ENCODE peak calls at places on chromosomes 6 and 20, in seven cellular contexts. One of them, this sample, is unnamed.

GRCh38 chr6:87078983-87079616 is 15.8 kb downstream of the CGA start:
- DNase-seq in mesendoderm: peak; percentile 92
- DNase-seq in IMR-90: peak; percentile 63
- DNase-seq in trophoblast cell: peak; percentile 77
- DNase-seq in H9: peak; percentile 88
- DNase-seq in H1: peak; percentile 88
- DNase-seq in mesenchymal stem cell: peak; percentile 69
- DNase-seq in this sample: peak; percentile 61

GRCh38 chr20:1809121-1809520 is 86.1 kb upstream of the SIRPA start:
- DNase-seq in trophoblast cell: peak; percentile 58
- DNase-seq in IMR-90: peak; percentile 92
- DNase-seq in H1: no peak
- DNase-seq in mesendoderm: no peak
- DNase-seq in H9: no peak
- DNase-seq in mesenchymal stem cell: peak; percentile 78
- DNase-seq in this sample: no peak

GRCh38 chr20:43537921-43538854 is 20.6 kb upstream of the SGK2 start:
- DNase-seq in mesenchymal stem cell: peak; percentile 66
- DNase-seq in H9: peak; percentile 68
- DNase-seq in H1: peak; percentile 86
- DNase-seq in trophoblast cell: peak; percentile 48
- DNase-seq in IMR-90: peak; percentile 60
- DNase-seq in mesendoderm: peak; percentile 60
- DNase-seq in this sample: peak; percentile 41

GRCh38 chr20:25280051-25280573 is 32.2 kb downstream of the PYGB start:
- DNase-seq in trophoblast cell: no peak
- DNase-seq in H1: peak; percentile 37
- DNase-seq in mesendoderm: no peak
- DNase-seq in mesenchymal stem cell: no peak
- DNase-seq in H9: no peak
- DNase-seq in IMR-90: no peak
- DNase-seq in this sample: no peak

GRCh38 chr20:22924036-22924737 is 110.9 kb upstream of the SSTR4 start:
- DNase-seq in H9: no peak
- DNase-seq in mesenchymal stem cell: no peak
- DNase-seq in trophoblast cell: no peak
- DNase-seq in H1: no peak
- DNase-seq in mesendoderm: no peak
- DNase-seq in IMR-90: no peak
- DNase-seq in this sample: no peak

GRCh38 chr6:165843121-165843520 is 180.1 kb upstream of the PDE10A start:
- DNase-seq in mesendoderm: no peak
- DNase-seq in IMR-90: no peak
- DNase-seq in H9: peak; percentile 47
- DNase-seq in H1: no peak
- DNase-seq in mesenchymal stem cell: no peak
- DNase-seq in trophoblast cell: no peak
- DNase-seq in this sample: no peak

GRCh38 chr20:32019563-32020463 is 9.6 kb downstream of the CCM2L start:
- DNase-seq in IMR-90: no peak
- DNase-seq in H9: no peak
- DNase-seq in mesendoderm: no peak
- DNase-seq in H1: no peak
- DNase-seq in mesenchymal stem cell: no peak
- DNase-seq in trophoblast cell: no peak
- DNase-seq in this sample: no peak

GRCh38 chr20:59143326-59143725 is 20.3 kb upstream of the ZNF831 start:
- DNase-seq in mesenchymal stem cell: no peak
- DNase-seq in H9: no peak
- DNase-seq in trophoblast cell: no peak
- DNase-seq in IMR-90: no peak
- DNase-seq in H1: no peak
- DNase-seq in mesendoderm: no peak
- DNase-seq in this sample: no peak

GRCh38 chr6:134741193-134741521 is 208.7 kb downstream of the ALDH8A1 start:
- DNase-seq in H9: peak; percentile 43
- DNase-seq in mesenchymal stem cell: no peak
- DNase-seq in trophoblast cell: no peak
- DNase-seq in H1: no peak
- DNase-seq in IMR-90: no peak
- DNase-seq in mesendoderm: peak; percentile 54
- DNase-seq in this sample: no peak

GRCh38 chr20:50575869-50576720 is 65.9 kb downstream of the PTPN1 start:
- DNase-seq in IMR-90: peak; percentile 51
- DNase-seq in trophoblast cell: peak; percentile 56
- DNase-seq in H9: peak; percentile 76
- DNase-seq in mesenchymal stem cell: peak; percentile 72
- DNase-seq in mesendoderm: peak; percentile 64
- DNase-seq in H1: peak; percentile 74
- DNase-seq in this sample: peak; percentile 24

GRCh38 chr6:128327890-128328289 is 192.5 kb downstream of the PTPRK start:
- DNase-seq in H9: peak; percentile 28
- DNase-seq in H1: peak; percentile 50
- DNase-seq in mesendoderm: peak; percentile 72
- DNase-seq in trophoblast cell: peak; percentile 20
- DNase-seq in IMR-90: peak; percentile 16
- DNase-seq in mesenchymal stem cell: no peak
- DNase-seq in this sample: no peak

GRCh38 chr6:26240981-26241770 is 123.8 kb upstream of the BTN3A2 start:
- DNase-seq in H9: no peak
- DNase-seq in H1: no peak
- DNase-seq in IMR-90: peak; percentile 87
- DNase-seq in mesenchymal stem cell: no peak
- DNase-seq in trophoblast cell: no peak
- DNase-seq in mesendoderm: peak; percentile 80
- DNase-seq in this sample: no peak

GRCh38 chr6:127570739-127571389 is 6.1 kb upstream of the C6orf58 start:
- DNase-seq in H9: no peak
- DNase-seq in mesendoderm: no peak
- DNase-seq in mesenchymal stem cell: no peak
- DNase-seq in IMR-90: peak; percentile 13
- DNase-seq in trophoblast cell: no peak
- DNase-seq in H1: no peak
- DNase-seq in this sample: no peak

GRCh38 chr6:41161851-41162552 is 914 bp downstream of the TREM2 start:
- DNase-seq in H1: peak; percentile 20
- DNase-seq in mesendoderm: no peak
- DNase-seq in trophoblast cell: no peak
- DNase-seq in H9: no peak
- DNase-seq in mesenchymal stem cell: no peak
- DNase-seq in IMR-90: no peak
- DNase-seq in this sample: no peak

GRCh38 chr6:98787961-98788360 is 46.4 kb upstream of the POU3F2 start:
- DNase-seq in mesenchymal stem cell: no peak
- DNase-seq in mesendoderm: peak; percentile 74
- DNase-seq in trophoblast cell: no peak
- DNase-seq in IMR-90: no peak
- DNase-seq in H1: peak; percentile 57
- DNase-seq in H9: peak; percentile 60
- DNase-seq in this sample: no peak

GRCh38 chr20:11267131-11267761 is 593.4 kb upstream of the JAG1 start:
- DNase-seq in IMR-90: peak; percentile 98
- DNase-seq in H9: peak; percentile 58
- DNase-seq in mesenchymal stem cell: peak; percentile 96
- DNase-seq in H1: no peak
- DNase-seq in trophoblast cell: peak; percentile 46
- DNase-seq in mesendoderm: peak; percentile 96
- DNase-seq in this sample: peak; percentile 51

GRCh38 chr20:16699287-16699686 is 30.5 kb upstream of the SNRPB2 start:
- DNase-seq in H9: no peak
- DNase-seq in H1: no peak
- DNase-seq in trophoblast cell: no peak
- DNase-seq in mesenchymal stem cell: no peak
- DNase-seq in IMR-90: no peak
- DNase-seq in mesendoderm: peak; percentile 13
- DNase-seq in this sample: no peak

GRCh38 chr6:40371621-40372020 is 215.5 kb downstream of the LRFN2 start:
- DNase-seq in IMR-90: no peak
- DNase-seq in mesendoderm: no peak
- DNase-seq in mesenchymal stem cell: no peak
- DNase-seq in H1: no peak
- DNase-seq in H9: no peak
- DNase-seq in trophoblast cell: no peak
- DNase-seq in this sample: no peak

GRCh38 chr6:87391334-87391733 is 16.4 kb upstream of the CFAP206 start:
- DNase-seq in IMR-90: peak; percentile 29
- DNase-seq in H9: peak; percentile 68
- DNase-seq in mesenchymal stem cell: peak; percentile 26
- DNase-seq in trophoblast cell: peak; percentile 25
- DNase-seq in H1: no peak
- DNase-seq in mesendoderm: peak; percentile 71
- DNase-seq in this sample: peak; percentile 14

GRCh38 chr6:90284236-90284744 is 12.4 kb downstream of the BACH2 start:
- DNase-seq in IMR-90: peak; percentile 95
- DNase-seq in H9: peak; percentile 61
- DNase-seq in mesendoderm: peak; percentile 96
- DNase-seq in H1: no peak
- DNase-seq in trophoblast cell: no peak
- DNase-seq in mesenchymal stem cell: peak; percentile 92
- DNase-seq in this sample: peak; percentile 44

GRCh38 chr6:158744986-158745430 is 74.2 kb downstream of the EZR start:
- DNase-seq in H1: no peak
- DNase-seq in mesenchymal stem cell: no peak
- DNase-seq in H9: no peak
- DNase-seq in trophoblast cell: peak; percentile 93
- DNase-seq in mesendoderm: no peak
- DNase-seq in IMR-90: no peak
- DNase-seq in this sample: no peak

GRCh38 chr20:25296094-25297093 is 48.5 kb downstream of the PYGB start:
- DNase-seq in mesenchymal stem cell: no peak
- DNase-seq in IMR-90: peak; percentile 24
- DNase-seq in H9: no peak
- DNase-seq in H1: no peak
- DNase-seq in trophoblast cell: no peak
- DNase-seq in mesendoderm: peak; percentile 37
- DNase-seq in this sample: no peak

GRCh38 chr6:155290491-155290890 is 23.8 kb downstream of the TFB1M start:
- DNase-seq in mesenchymal stem cell: no peak
- DNase-seq in trophoblast cell: no peak
- DNase-seq in H9: no peak
- DNase-seq in mesendoderm: no peak
- DNase-seq in IMR-90: no peak
- DNase-seq in H1: no peak
- DNase-seq in this sample: no peak

DNA sequence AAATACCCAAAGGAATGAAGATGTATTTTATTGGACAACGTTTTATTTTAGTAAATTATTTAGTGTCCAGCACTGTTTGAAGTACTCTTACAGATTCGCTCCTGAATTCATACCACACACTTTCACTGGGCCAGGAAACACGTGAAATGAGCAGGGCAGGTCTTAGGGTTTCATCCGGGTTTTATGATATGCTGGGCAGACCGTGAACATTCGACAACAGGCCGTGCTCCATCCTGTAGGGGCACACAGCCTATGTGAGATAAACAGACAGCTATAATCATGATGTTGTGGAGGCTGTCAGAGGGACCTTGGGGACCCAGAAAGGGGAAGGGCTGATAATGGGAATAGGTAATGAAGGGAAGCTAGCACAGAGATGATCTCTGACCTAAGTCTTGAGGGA is 110.3 kb downstream of the RIN2 start:
- DNase-seq in mesendoderm: no peak
- DNase-seq in IMR-90: no peak
- DNase-seq in mesenchymal stem cell: no peak
- DNase-seq in H9: no peak
- DNase-seq in H1: no peak
- DNase-seq in trophoblast cell: no peak
- DNase-seq in this sample: no peak
- H3K23ac ChIP-seq in mesendoderm: no peak overlapping the region
- H3K23ac ChIP-seq in IMR-90: no peak overlapping the region
- H3K23ac ChIP-seq in mesenchymal stem cell: no peak overlapping the region
- H3K23ac ChIP-seq in H9: no peak overlapping the region
- H3K23ac ChIP-seq in H1: no peak overlapping the region
- H3K23ac ChIP-seq in trophoblast cell: no peak overlapping the region
- H3K23ac ChIP-seq in this sample: no peak overlapping the region

GRCh38 chr6:83927470-83927869 is 68.0 kb downstream of the CYB5R4 start:
- DNase-seq in trophoblast cell: no peak
- DNase-seq in H9: no peak
- DNase-seq in mesendoderm: peak; percentile 3
- DNase-seq in mesenchymal stem cell: no peak
- DNase-seq in IMR-90: peak; percentile 2
- DNase-seq in H1: no peak
- DNase-seq in this sample: no peak
- H3K23ac ChIP-seq in trophoblast cell: no peak overlapping the region
- H3K23ac ChIP-seq in H9: no peak overlapping the region
- H3K23ac ChIP-seq in mesendoderm: no peak overlapping the region
- H3K23ac ChIP-seq in mesenchymal stem cell: no peak overlapping the region
- H3K23ac ChIP-seq in IMR-90: no peak overlapping the region
- H3K23ac ChIP-seq in H1: no peak overlapping the region
- H3K23ac ChIP-seq in this sample: no peak overlapping the region

DNA sequence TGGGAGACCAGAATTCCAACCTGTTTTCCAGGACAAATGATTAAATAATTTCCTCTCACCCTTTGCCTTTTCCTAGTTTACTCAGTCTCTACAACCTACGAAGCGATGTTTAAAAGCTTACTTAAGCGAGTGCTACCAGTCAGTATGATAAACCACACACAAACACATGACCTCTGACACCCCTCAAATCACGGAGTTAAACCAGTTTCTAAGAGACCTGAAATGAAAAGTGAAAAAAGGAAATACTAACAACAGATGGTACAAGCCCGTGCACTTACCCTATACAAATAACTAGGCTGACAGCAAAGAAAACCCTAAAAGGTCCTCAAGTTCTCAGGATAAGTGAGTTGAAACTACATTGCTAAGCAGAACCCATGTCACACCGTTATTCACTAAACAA is 7.7 kb downstream of the TNFRSF21 start:
- DNase-seq in H9: no peak
- DNase-seq in H1: no peak
- DNase-seq in mesenchymal stem cell: no peak
- DNase-seq in trophoblast cell: no peak
- DNase-seq in IMR-90: no peak
- DNase-seq in mesendoderm: no peak
- DNase-seq in this sample: no peak
- H3K23ac ChIP-seq in H9: no peak overlapping the region
- H3K23ac ChIP-seq in H1: no peak overlapping the region
- H3K23ac ChIP-seq in mesenchymal stem cell: no peak overlapping the region
- H3K23ac ChIP-seq in trophoblast cell: no peak overlapping the region
- H3K23ac ChIP-seq in IMR-90: no peak overlapping the region
- H3K23ac ChIP-seq in mesendoderm: no peak overlapping the region
- H3K23ac ChIP-seq in this sample: no peak overlapping the region

DNA sequence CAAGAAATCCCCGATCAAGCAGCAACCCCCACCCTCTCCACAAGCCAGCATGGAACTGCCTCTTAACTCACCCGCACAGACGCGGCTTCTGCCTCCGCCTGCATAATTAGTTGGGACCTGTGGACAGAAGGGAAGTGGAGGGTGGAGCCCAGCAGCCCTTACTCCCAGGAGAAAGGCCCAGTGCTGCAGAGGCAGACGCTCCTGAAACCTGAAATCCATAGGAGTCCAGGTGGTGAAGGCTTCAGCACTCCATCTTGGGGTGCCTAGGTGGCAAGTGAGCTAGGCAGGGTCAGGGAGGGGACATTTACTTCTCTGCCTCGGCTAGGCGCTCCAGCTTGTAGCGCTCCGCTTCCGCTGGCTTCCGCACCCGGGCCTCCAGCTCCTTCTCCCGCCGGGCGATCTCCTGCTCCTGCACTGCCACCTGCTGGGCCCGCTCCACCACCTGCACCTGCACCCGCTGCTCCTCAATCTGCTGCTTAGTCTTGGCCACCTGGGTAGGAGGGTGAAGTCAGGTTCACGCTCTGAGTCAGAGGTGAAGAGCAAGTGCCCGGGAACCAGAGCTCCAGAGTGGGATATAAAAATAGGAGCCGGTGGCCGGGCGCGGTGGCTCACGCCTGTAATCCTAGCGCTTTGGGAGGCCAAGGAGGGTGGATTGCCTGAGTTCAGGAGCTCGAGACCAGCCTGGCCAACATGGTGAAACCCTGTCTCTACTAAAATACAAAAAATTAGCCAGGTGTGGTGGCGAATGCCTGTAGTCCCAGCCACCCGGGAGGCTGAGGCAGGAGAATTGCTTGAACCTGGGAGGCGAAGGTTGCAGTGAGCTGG is 10.7 kb downstream of the TUBB start:
- DNase-seq in mesenchymal stem cell: peak; percentile 27
- DNase-seq in H9: peak; percentile 92
- DNase-seq in mesendoderm: peak; percentile 85
- DNase-seq in IMR-90: peak; percentile 47
- DNase-seq in H1: peak; percentile 87
- DNase-seq in trophoblast cell: peak; percentile 86
- DNase-seq in this sample: no peak
- H3K23ac ChIP-seq in mesenchymal stem cell: no peak overlapping the region
- H3K23ac ChIP-seq in H9: no peak overlapping the region
- H3K23ac ChIP-seq in mesendoderm: no peak overlapping the region
- H3K23ac ChIP-seq in IMR-90: no peak overlapping the region
- H3K23ac ChIP-seq in H1: no peak overlapping the region
- H3K23ac ChIP-seq in trophoblast cell: no peak overlapping the region
- H3K23ac ChIP-seq in this sample: peak overlapping the region; percentile 91

This sample was measured in neuronal stem cell.